ENCODE peak calls at places on chromosomes 6 and 20, in nine cellular contexts. A is vagina, U is mammary epithelial cell, M is AG10803, Q is cardiac muscle cell, K is IMR-90, P is cardiac fibroblast, R is fibroblast of lung, X is astrocyte of the spinal cord. L is an unnamed sample.

GRCh38 chr6:100202417-100203194 is 208.6 kb upstream of the MCHR2 start:
- DNase-seq in P (peak), R (peak), Q (no peak), U (peak), A (no peak), M (peak), X (peak), K (peak), L (peak)

GRCh38 chr6:136403166-136403980 is 113.7 kb upstream of the BCLAF1 start:
- DNase-seq in R (peak), X (peak), U (peak), A (no peak), P (peak), Q (no peak), K (peak), M (peak), L (peak)

GRCh38 chr20:42219005-42219404 is 600.8 kb upstream of the CHD6 start:
- DNase-seq in M (no peak), X (no peak), U (no peak), A (no peak), K (no peak), P (no peak), Q (no peak), R (no peak), L (no peak)

GRCh38 chr6:42783177-42783875 is 1.5 kb downstream of the BICRAL start:
- DNase-seq in K (peak), M (peak), U (peak), P (peak), Q (peak), X (peak), A (no peak), R (peak), L (peak)

GRCh38 chr6:4599924-4600323 is 176.3 kb upstream of the CDYL start:
- DNase-seq in R (peak), U (peak), X (peak), A (no peak), P (peak), K (peak), Q (peak), M (peak), L (peak)

GRCh38 chr20:41171736-41172295 is 34.5 kb downstream of the PLCG1 start:
- DNase-seq in X (no peak), Q (no peak), A (no peak), R (no peak), K (no peak), P (no peak), U (no peak), M (no peak), L (no peak)

GRCh38 chr6:45478235-45478634 is 100.5 kb upstream of the SUPT3H start:
- DNase-seq in K (peak), P (peak), U (peak), Q (no peak), R (peak), X (peak), M (peak), A (no peak), L (peak)

GRCh38 chr6:39887692-39888450 is 46.4 kb downstream of the MOCS1 start:
- DNase-seq in Q (peak), R (peak), X (peak), M (peak), A (no peak), U (no peak), P (peak), K (peak), L (peak)

GRCh38 chr6:48098923-48099322 is 12.1 kb downstream of the PTCHD4 start:
- DNase-seq in A (no peak), P (no peak), K (no peak), U (peak), Q (no peak), M (no peak), R (no peak), X (peak), L (peak)

DNA sequence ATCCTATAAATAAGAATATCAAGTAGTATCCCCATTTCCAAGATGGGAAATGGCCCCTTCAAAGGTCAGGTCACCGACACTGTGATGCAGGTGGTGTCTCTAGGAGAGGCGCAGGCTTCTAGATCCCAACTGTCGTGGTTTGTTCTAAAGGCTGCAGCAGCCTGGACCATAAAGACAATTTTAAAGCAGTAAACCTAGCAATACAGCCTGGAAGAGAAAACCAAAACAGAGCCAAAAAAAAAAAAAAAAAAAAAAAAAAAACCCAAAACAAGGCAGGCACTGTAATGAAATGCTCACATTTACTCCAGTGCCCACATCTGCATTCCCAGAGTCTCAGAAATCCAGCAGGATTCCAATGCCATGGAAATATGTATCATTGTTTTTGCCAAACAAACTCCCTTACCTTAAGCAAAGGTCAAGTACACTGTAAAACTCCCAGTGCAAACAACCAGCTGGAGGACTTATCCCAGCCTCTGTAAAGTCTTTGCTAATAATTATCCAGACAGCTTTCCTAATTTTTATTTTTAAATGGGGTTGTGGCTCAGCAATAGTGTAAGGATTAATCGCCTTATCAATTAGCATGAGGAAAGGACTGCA is 98.2 kb downstream of the PSMG4 start:
- DNase-seq in A (no peak), K (no peak), R (no peak), U (no peak), P (no peak), Q (no peak), X (no peak), M (peak), L (peak)
- H3K4me3 ChIP-seq in A (peak), K (no peak), R (no peak), U (no peak), P (no peak), Q (no peak), X (no peak), M (no peak), L (no peak)

GRCh38 chr20:10656270-10656669 is 17.5 kb downstream of the JAG1 start:
- DNase-seq in Q (no peak), P (no peak), U (no peak), X (no peak), R (no peak), K (no peak), M (no peak), A (no peak), L (no peak)
- TF ChIP-seq CTCF in Q (no peak), P (no peak), U (no peak), X (no peak), R (no peak), K (no peak), M (no peak), A (no peak), L (no peak)

GRCh38 chr6:89084542-89084941 is 4.0 kb downstream of the PNRC1 start:
- DNase-seq in K (no peak), A (no peak), P (no peak), U (no peak), Q (no peak), X (no peak), R (no peak), M (no peak), L (no peak)
- H3K4me3 ChIP-seq in K (no peak), A (no peak), P (peak), U (no peak), Q (peak), X (no peak), R (no peak), M (no peak), L (peak)

GRCh38 chr6:113190170-113190569 is 667.0 kb upstream of the MARCKS start:
- DNase-seq in K (no peak), U (no peak), R (peak), Q (no peak), M (no peak), X (no peak), P (no peak), A (no peak), L (no peak)
- TF ChIP-seq CTCF in K (no peak), U (peak), R (no peak), Q (peak), M (no peak), X (no peak), P (peak), A (no peak), L (no peak)

DNA sequence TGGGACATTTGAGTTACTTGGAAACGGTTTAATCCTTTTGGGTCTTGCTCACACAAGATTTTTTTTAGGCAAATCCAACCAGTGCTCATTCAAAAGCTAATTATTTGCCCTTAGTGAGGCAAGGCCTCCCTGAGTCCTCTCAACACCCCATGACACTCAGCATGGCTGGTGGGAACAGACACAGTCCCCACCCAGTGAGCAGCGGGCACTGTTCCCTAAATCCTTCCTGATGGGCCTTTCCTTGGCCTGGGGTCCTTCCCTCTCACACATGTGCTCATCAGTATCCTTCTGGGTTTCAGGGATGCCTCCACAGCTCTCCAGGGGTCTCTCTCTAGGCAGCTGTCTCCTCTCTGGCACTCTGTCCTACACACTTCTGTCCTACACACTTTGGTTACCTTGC is 28.0 kb downstream of the PLAGL2 start:
- DNase-seq in R (no peak), X (no peak), U (no peak), P (no peak), Q (no peak), A (no peak), K (no peak), M (no peak), L (no peak)
- H3K4me3 ChIP-seq in R (no peak), X (no peak), U (no peak), P (no peak), Q (no peak), A (no peak), K (no peak), M (no peak), L (no peak)

GRCh38 chr6:69868252-69868804 is 2.0 kb downstream of the COL19A1 start:
- DNase-seq in M (no peak), U (no peak), P (no peak), X (no peak), Q (peak), R (no peak), A (no peak), K (no peak), L (no peak)
- TF ChIP-seq CTCF in M (no peak), U (no peak), P (no peak), X (no peak), Q (no peak), R (no peak), A (no peak), K (no peak), L (no peak)

GRCh38 chr6:124487778-124488431 is 474.3 kb upstream of the RNF217 start:
- DNase-seq in Q (no peak), M (no peak), X (peak), P (peak), A (no peak), U (peak), R (peak), K (peak), L (no peak)
- H3K4me3 ChIP-seq in Q (no peak), M (no peak), X (no peak), P (no peak), A (no peak), U (no peak), R (no peak), K (no peak), L (no peak)

GRCh38 chr20:48921883-48922867 is 664 bp downstream of the ARFGEF2 start:
- DNase-seq in M (peak), R (peak), Q (peak), U (peak), A (peak), X (peak), K (peak), P (peak), L (no peak)
- TF ChIP-seq CTCF in M (no peak), R (no peak), Q (no peak), U (peak), A (no peak), X (no peak), K (no peak), P (no peak), L (no peak)

L was measured in fibroblast of the aortic adventitia.